ENCODE peak calls at places on chromosomes 6 and 20, in eight cellular contexts. One of them, this sample, is unnamed.

GRCh38 chr6:26431258-26432162 is 8.8 kb upstream of the BTN3A3 start:
- DNase-seq in left ventricle myocardium inferior: no peak
- DNase-seq in psoas muscle: no peak
- DNase-seq in fibroblast of lung: peak; percentile 75
- DNase-seq in A673: no peak
- DNase-seq in GM23338: no peak
- DNase-seq in gastrocnemius medialis: peak; percentile 35
- DNase-seq in H1: no peak
- DNase-seq in this sample: no peak

GRCh38 chr6:144075187-144075586 is 20.2 kb downstream of the SF3B5 start:
- DNase-seq in gastrocnemius medialis: no peak
- DNase-seq in GM23338: no peak
- DNase-seq in fibroblast of lung: no peak
- DNase-seq in left ventricle myocardium inferior: no peak
- DNase-seq in psoas muscle: no peak
- DNase-seq in H1: no peak
- DNase-seq in A673: no peak
- DNase-seq in this sample: no peak

GRCh38 chr20:40522405-40522804 is 166.6 kb downstream of the MAFB start:
- DNase-seq in psoas muscle: no peak
- DNase-seq in GM23338: no peak
- DNase-seq in A673: no peak
- DNase-seq in left ventricle myocardium inferior: no peak
- DNase-seq in gastrocnemius medialis: no peak
- DNase-seq in fibroblast of lung: no peak
- DNase-seq in H1: no peak
- DNase-seq in this sample: no peak

GRCh38 chr6:98835149-98836024 is 1.0 kb downstream of the POU3F2 start:
- DNase-seq in fibroblast of lung: no peak
- DNase-seq in GM23338: peak; percentile 61
- DNase-seq in left ventricle myocardium inferior: no peak
- DNase-seq in H1: peak; percentile 73
- DNase-seq in psoas muscle: no peak
- DNase-seq in A673: peak; percentile 57
- DNase-seq in gastrocnemius medialis: no peak
- DNase-seq in this sample: no peak

GRCh38 chr6:33958863-33959651 is 155.3 kb upstream of the MLN start:
- DNase-seq in A673: peak; percentile 15
- DNase-seq in psoas muscle: no peak
- DNase-seq in left ventricle myocardium inferior: no peak
- DNase-seq in GM23338: no peak
- DNase-seq in gastrocnemius medialis: no peak
- DNase-seq in H1: no peak
- DNase-seq in fibroblast of lung: no peak
- DNase-seq in this sample: no peak

GRCh38 chr6:20044883-20045282 is 167.4 kb downstream of the MBOAT1 start:
- DNase-seq in H1: no peak
- DNase-seq in left ventricle myocardium inferior: no peak
- DNase-seq in gastrocnemius medialis: no peak
- DNase-seq in psoas muscle: no peak
- DNase-seq in fibroblast of lung: no peak
- DNase-seq in GM23338: no peak
- DNase-seq in A673: no peak
- DNase-seq in this sample: no peak

GRCh38 chr6:3830806-3831205 is 18.4 kb upstream of the FAM50B start:
- DNase-seq in GM23338: no peak
- DNase-seq in fibroblast of lung: no peak
- DNase-seq in psoas muscle: peak; percentile 8
- DNase-seq in A673: no peak
- DNase-seq in gastrocnemius medialis: no peak
- DNase-seq in H1: no peak
- DNase-seq in left ventricle myocardium inferior: no peak
- DNase-seq in this sample: no peak

GRCh38 chr20:42461965-42462593 is 727.6 kb downstream of the PTPRT start:
- DNase-seq in psoas muscle: no peak
- DNase-seq in A673: no peak
- DNase-seq in GM23338: no peak
- DNase-seq in H1: no peak
- DNase-seq in left ventricle myocardium inferior: no peak
- DNase-seq in gastrocnemius medialis: no peak
- DNase-seq in fibroblast of lung: no peak
- DNase-seq in this sample: no peak

GRCh38 chr20:53899351-53900167 is 170.8 kb downstream of the BCAS1 start:
- DNase-seq in left ventricle myocardium inferior: no peak
- DNase-seq in GM23338: no peak
- DNase-seq in gastrocnemius medialis: peak; percentile 41
- DNase-seq in A673: peak; percentile 93
- DNase-seq in psoas muscle: no peak
- DNase-seq in fibroblast of lung: peak; percentile 77
- DNase-seq in H1: no peak
- DNase-seq in this sample: no peak

GRCh38 chr20:24718696-24719095 is 230.4 kb upstream of the CST7 start:
- DNase-seq in left ventricle myocardium inferior: no peak
- DNase-seq in A673: no peak
- DNase-seq in gastrocnemius medialis: peak; percentile 38
- DNase-seq in psoas muscle: no peak
- DNase-seq in fibroblast of lung: no peak
- DNase-seq in H1: peak; percentile 34
- DNase-seq in GM23338: no peak
- DNase-seq in this sample: no peak

GRCh38 chr6:81697564-81697963 is 54.9 kb downstream of the TENT5A start:
- DNase-seq in A673: no peak
- DNase-seq in H1: no peak
- DNase-seq in fibroblast of lung: peak; percentile 37
- DNase-seq in psoas muscle: no peak
- DNase-seq in gastrocnemius medialis: no peak
- DNase-seq in GM23338: no peak
- DNase-seq in left ventricle myocardium inferior: no peak
- DNase-seq in this sample: no peak

GRCh38 chr6:159092631-159093030 is 47.8 kb upstream of the TAGAP start:
- DNase-seq in GM23338: no peak
- DNase-seq in left ventricle myocardium inferior: no peak
- DNase-seq in fibroblast of lung: peak; percentile 64
- DNase-seq in gastrocnemius medialis: no peak
- DNase-seq in psoas muscle: no peak
- DNase-seq in H1: peak; percentile 4
- DNase-seq in A673: no peak
- DNase-seq in this sample: no peak

GRCh38 chr6:131780600-131780999 is 27.2 kb upstream of the ENPP1 start:
- DNase-seq in gastrocnemius medialis: no peak
- DNase-seq in A673: no peak
- DNase-seq in left ventricle myocardium inferior: no peak
- DNase-seq in psoas muscle: no peak
- DNase-seq in H1: no peak
- DNase-seq in fibroblast of lung: no peak
- DNase-seq in GM23338: peak; percentile 17
- DNase-seq in this sample: no peak

GRCh38 chr6:106692112-106692822 is 62.9 kb downstream of the QRSL1 start:
- DNase-seq in A673: peak; percentile 51
- DNase-seq in psoas muscle: no peak
- DNase-seq in gastrocnemius medialis: no peak
- DNase-seq in H1: no peak
- DNase-seq in GM23338: peak; percentile 90
- DNase-seq in left ventricle myocardium inferior: no peak
- DNase-seq in fibroblast of lung: peak; percentile 34
- DNase-seq in this sample: no peak

GRCh38 chr6:29081312-29081711 is 5.8 kb downstream of the OR2B3 start:
- DNase-seq in left ventricle myocardium inferior: no peak
- DNase-seq in psoas muscle: no peak
- DNase-seq in GM23338: no peak
- DNase-seq in gastrocnemius medialis: no peak
- DNase-seq in H1: no peak
- DNase-seq in fibroblast of lung: no peak
- DNase-seq in A673: no peak
- DNase-seq in this sample: no peak

GRCh38 chr6:29079203-29079602 is 7.9 kb downstream of the OR2B3 start:
- DNase-seq in psoas muscle: no peak
- DNase-seq in left ventricle myocardium inferior: no peak
- DNase-seq in fibroblast of lung: no peak
- DNase-seq in GM23338: no peak
- DNase-seq in H1: no peak
- DNase-seq in A673: no peak
- DNase-seq in gastrocnemius medialis: no peak
- DNase-seq in this sample: no peak

GRCh38 chr6:29087213-29087612 is at the start of gene OR2B3:
- DNase-seq in A673: no peak
- DNase-seq in H1: no peak
- DNase-seq in fibroblast of lung: no peak
- DNase-seq in left ventricle myocardium inferior: no peak
- DNase-seq in GM23338: no peak
- DNase-seq in gastrocnemius medialis: no peak
- DNase-seq in psoas muscle: no peak
- DNase-seq in this sample: no peak

GRCh38 chr6:29082457-29082856 is 4.7 kb downstream of the OR2B3 start:
- DNase-seq in A673: no peak
- DNase-seq in H1: no peak
- DNase-seq in psoas muscle: no peak
- DNase-seq in GM23338: no peak
- DNase-seq in fibroblast of lung: no peak
- DNase-seq in gastrocnemius medialis: no peak
- DNase-seq in left ventricle myocardium inferior: no peak
- DNase-seq in this sample: no peak
- H3K36me3 ChIP-seq in A673: no peaks in the 10 kb centered on the region
- H3K36me3 ChIP-seq in H1: no peaks in the 10 kb centered on the region
- H3K36me3 ChIP-seq in psoas muscle: no peaks in the 10 kb centered on the region
- H3K36me3 ChIP-seq in GM23338: no peaks in the 10 kb centered on the region
- H3K36me3 ChIP-seq in fibroblast of lung: no peaks in the 10 kb centered on the region
- H3K36me3 ChIP-seq in gastrocnemius medialis: no peaks in the 10 kb centered on the region
- H3K36me3 ChIP-seq in left ventricle myocardium inferior: no peaks in the 10 kb centered on the region
- H3K36me3 ChIP-seq in this sample: no peaks in the 10 kb centered on the region

GRCh38 chr20:10357974-10358373 is 76.0 kb downstream of the MKKS start:
- DNase-seq in psoas muscle: no peak
- DNase-seq in H1: no peak
- DNase-seq in A673: peak; percentile 28
- DNase-seq in left ventricle myocardium inferior: no peak
- DNase-seq in fibroblast of lung: peak; percentile 62
- DNase-seq in GM23338: no peak
- DNase-seq in gastrocnemius medialis: no peak
- DNase-seq in this sample: no peak
- TF ChIP-seq CTCF in psoas muscle: peak; percentile 4
- TF ChIP-seq CTCF in H1: peak; percentile 41
- TF ChIP-seq CTCF in A673: peak; percentile 73
- TF ChIP-seq CTCF in left ventricle myocardium inferior: peak; percentile 38
- TF ChIP-seq CTCF in fibroblast of lung: peak; percentile 46
- TF ChIP-seq CTCF in GM23338: peak; percentile 85
- TF ChIP-seq CTCF in gastrocnemius medialis: no peak
- TF ChIP-seq CTCF in this sample: no peak

GRCh38 chr6:56649782-56650181 is 7.1 kb upstream of the DST start:
- DNase-seq in A673: no peak
- DNase-seq in gastrocnemius medialis: no peak
- DNase-seq in psoas muscle: no peak
- DNase-seq in GM23338: no peak
- DNase-seq in H1: no peak
- DNase-seq in left ventricle myocardium inferior: no peak
- DNase-seq in fibroblast of lung: peak; percentile 51
- DNase-seq in this sample: no peak

GRCh38 chr6:56649053-56649769 is 6.5 kb upstream of the DST start:
- DNase-seq in H1: no peak
- DNase-seq in GM23338: no peak
- DNase-seq in gastrocnemius medialis: no peak
- DNase-seq in left ventricle myocardium inferior: no peak
- DNase-seq in A673: peak; percentile 81
- DNase-seq in fibroblast of lung: peak; percentile 46
- DNase-seq in psoas muscle: no peak
- DNase-seq in this sample: no peak

GRCh38 chr6:56652994-56653393 is 10.3 kb upstream of the DST start:
- DNase-seq in GM23338: no peak
- DNase-seq in left ventricle myocardium inferior: no peak
- DNase-seq in psoas muscle: no peak
- DNase-seq in fibroblast of lung: peak; percentile 83
- DNase-seq in H1: no peak
- DNase-seq in A673: peak; percentile 33
- DNase-seq in gastrocnemius medialis: no peak
- DNase-seq in this sample: no peak

GRCh38 chr6:56652231-56652630 is 9.5 kb upstream of the DST start:
- DNase-seq in fibroblast of lung: no peak
- DNase-seq in psoas muscle: no peak
- DNase-seq in gastrocnemius medialis: no peak
- DNase-seq in GM23338: no peak
- DNase-seq in H1: no peak
- DNase-seq in A673: no peak
- DNase-seq in left ventricle myocardium inferior: no peak
- DNase-seq in this sample: no peak

GRCh38 chr6:56650191-56650590 is 7.5 kb upstream of the DST start:
- DNase-seq in gastrocnemius medialis: no peak
- DNase-seq in psoas muscle: no peak
- DNase-seq in GM23338: no peak
- DNase-seq in fibroblast of lung: no peak
- DNase-seq in A673: no peak
- DNase-seq in H1: no peak
- DNase-seq in left ventricle myocardium inferior: no peak
- DNase-seq in this sample: no peak
- H3K27ac ChIP-seq in gastrocnemius medialis: no peak overlapping the region
- H3K27ac ChIP-seq in psoas muscle: peak overlapping the region; percentile 0
- H3K27ac ChIP-seq in GM23338: no peak overlapping the region
- H3K27ac ChIP-seq in fibroblast of lung: peak overlapping the region; percentile 51
- H3K27ac ChIP-seq in A673: no peak overlapping the region
- H3K27ac ChIP-seq in H1: no peak overlapping the region
- H3K27ac ChIP-seq in left ventricle myocardium inferior: peak overlapping the region; percentile 25
- H3K27ac ChIP-seq in this sample: no peak overlapping the region

GRCh38 chr20:58908941-58909340 is 56.4 kb downstream of the GNAS start:
- DNase-seq in H1: no peak
- DNase-seq in fibroblast of lung: no peak
- DNase-seq in gastrocnemius medialis: peak; percentile 19
- DNase-seq in A673: no peak
- DNase-seq in left ventricle myocardium inferior: no peak
- DNase-seq in psoas muscle: no peak
- DNase-seq in GM23338: no peak
- DNase-seq in this sample: no peak

GRCh38 chr20:58908216-58908615 is 55.7 kb downstream of the GNAS start:
- DNase-seq in psoas muscle: no peak
- DNase-seq in H1: no peak
- DNase-seq in left ventricle myocardium inferior: no peak
- DNase-seq in fibroblast of lung: no peak
- DNase-seq in A673: no peak
- DNase-seq in GM23338: no peak
- DNase-seq in gastrocnemius medialis: no peak
- DNase-seq in this sample: no peak

GRCh38 chr20:58911309-58911708 is 58.8 kb downstream of the GNAS start:
- DNase-seq in psoas muscle: no peak
- DNase-seq in gastrocnemius medialis: no peak
- DNase-seq in A673: no peak
- DNase-seq in left ventricle myocardium inferior: no peak
- DNase-seq in H1: no peak
- DNase-seq in fibroblast of lung: no peak
- DNase-seq in GM23338: no peak
- DNase-seq in this sample: no peak

GRCh38 chr20:58910473-58910872 is 58.0 kb downstream of the GNAS start:
- DNase-seq in psoas muscle: no peak
- DNase-seq in gastrocnemius medialis: no peak
- DNase-seq in GM23338: no peak
- DNase-seq in A673: no peak
- DNase-seq in H1: no peak
- DNase-seq in left ventricle myocardium inferior: no peak
- DNase-seq in fibroblast of lung: no peak
- DNase-seq in this sample: no peak

DNA sequence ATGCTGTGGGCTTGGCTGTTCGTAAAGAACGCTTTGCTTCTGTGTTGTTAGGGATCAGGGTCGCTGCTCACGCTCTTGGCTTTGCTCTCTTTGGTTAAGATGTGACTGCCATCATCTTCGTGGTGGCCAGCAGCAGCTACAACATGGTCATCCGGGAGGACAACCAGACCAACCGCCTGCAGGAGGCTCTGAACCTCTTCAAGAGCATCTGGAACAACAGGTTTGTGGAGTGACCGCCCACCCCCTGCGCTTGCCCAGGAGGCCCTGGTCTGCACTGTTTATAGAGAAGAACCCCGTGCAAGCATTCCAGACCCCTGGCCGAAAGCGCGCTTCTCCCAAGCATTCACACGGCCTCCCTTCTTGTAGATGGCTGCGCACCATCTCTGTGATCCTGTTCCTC is 57.1 kb downstream of the GNAS start:
- DNase-seq in gastrocnemius medialis: peak; percentile 19
- DNase-seq in psoas muscle: no peak
- DNase-seq in GM23338: no peak
- DNase-seq in left ventricle myocardium inferior: no peak
- DNase-seq in H1: no peak
- DNase-seq in A673: no peak
- DNase-seq in fibroblast of lung: no peak
- DNase-seq in this sample: no peak
- H3K36me3 ChIP-seq in gastrocnemius medialis: peaks cover 55% of the 10 kb centered on the region
- H3K36me3 ChIP-seq in psoas muscle: peaks cover 64% of the 10 kb centered on the region
- H3K36me3 ChIP-seq in GM23338: peaks cover 68% of the 10 kb centered on the region
- H3K36me3 ChIP-seq in left ventricle myocardium inferior: peaks cover 58% of the 10 kb centered on the region
- H3K36me3 ChIP-seq in H1: peaks cover 47% of the 10 kb centered on the region
- H3K36me3 ChIP-seq in A673: peaks cover 72% of the 10 kb centered on the region
- H3K36me3 ChIP-seq in fibroblast of lung: peaks cover 20% of the 10 kb centered on the region
- H3K36me3 ChIP-seq in this sample: peaks cover 66% of the 10 kb centered on the region

This sample was measured in right atrium auricular region.